ENCODE peak calls at places on chromosomes 11 and 22, in eight cellular contexts. R, S, I, H, A, G, P and T are unnamed samples.

GRCh38 chr11:86931965-86932332 is 23.2 kb downstream of the FZD4 start:
- DNase-seq in R (no peak), S (no peak), I (no peak), H (no peak), A (no peak), G (no peak), P (peak), T (no peak)

GRCh38 chr11:106491751-106492150 is 414.3 kb downstream of the AASDHPPT start:
- DNase-seq in R (no peak), S (no peak), I (no peak), H (no peak), A (no peak), G (no peak), P (no peak), T (no peak)

GRCh38 chr11:1231396-1232327 is 8.8 kb downstream of the MUC5B start:
- DNase-seq in R (no peak), S (peak), I (peak), H (no peak), A (no peak), G (no peak), P (no peak), T (no peak)

GRCh38 chr11:75272391-75272790 is 31.8 kb downstream of the TPBGL start:
- DNase-seq in R (no peak), S (no peak), I (no peak), H (no peak), A (no peak), G (no peak), P (no peak), T (no peak)

GRCh38 chr11:119315139-119316016 is 1.6 kb downstream of the MCAM start:
- DNase-seq in R (peak), S (no peak), I (no peak), H (peak), A (peak), G (no peak), P (no peak), T (no peak)

GRCh38 chr22:40329021-40329456 is 17.3 kb upstream of the ADSL start:
- DNase-seq in R (no peak), S (no peak), I (no peak), H (no peak), A (no peak), G (no peak), P (no peak), T (no peak)

GRCh38 chr22:35733742-35734516 is 16.3 kb downstream of the APOL5 start:
- DNase-seq in R (no peak), S (no peak), I (no peak), H (no peak), A (no peak), G (no peak), P (no peak), T (no peak)

GRCh38 chr11:122422707-122423106 is 232.8 kb upstream of the UBASH3B start:
- DNase-seq in R (no peak), S (no peak), I (no peak), H (no peak), A (no peak), G (no peak), P (peak), T (no peak)

GRCh38 chr11:93850585-93851018 is at the start of gene VSTM5:
- DNase-seq in R (no peak), S (no peak), I (peak), H (no peak), A (no peak), G (no peak), P (no peak), T (no peak)

GRCh38 chr11:93852242-93852641 is 1.8 kb upstream of the VSTM5 start:
- DNase-seq in R (no peak), S (no peak), I (no peak), H (no peak), A (no peak), G (no peak), P (no peak), T (no peak)

GRCh38 chr11:93849201-93849600 is 1.2 kb downstream of the VSTM5 start:
- DNase-seq in R (no peak), S (no peak), I (no peak), H (no peak), A (no peak), G (no peak), P (no peak), T (no peak)

GRCh38 chr11:93846411-93846810 is 4.0 kb downstream of the VSTM5 start:
- DNase-seq in R (no peak), S (no peak), I (no peak), H (no peak), A (no peak), G (no peak), P (no peak), T (no peak)

DNA sequence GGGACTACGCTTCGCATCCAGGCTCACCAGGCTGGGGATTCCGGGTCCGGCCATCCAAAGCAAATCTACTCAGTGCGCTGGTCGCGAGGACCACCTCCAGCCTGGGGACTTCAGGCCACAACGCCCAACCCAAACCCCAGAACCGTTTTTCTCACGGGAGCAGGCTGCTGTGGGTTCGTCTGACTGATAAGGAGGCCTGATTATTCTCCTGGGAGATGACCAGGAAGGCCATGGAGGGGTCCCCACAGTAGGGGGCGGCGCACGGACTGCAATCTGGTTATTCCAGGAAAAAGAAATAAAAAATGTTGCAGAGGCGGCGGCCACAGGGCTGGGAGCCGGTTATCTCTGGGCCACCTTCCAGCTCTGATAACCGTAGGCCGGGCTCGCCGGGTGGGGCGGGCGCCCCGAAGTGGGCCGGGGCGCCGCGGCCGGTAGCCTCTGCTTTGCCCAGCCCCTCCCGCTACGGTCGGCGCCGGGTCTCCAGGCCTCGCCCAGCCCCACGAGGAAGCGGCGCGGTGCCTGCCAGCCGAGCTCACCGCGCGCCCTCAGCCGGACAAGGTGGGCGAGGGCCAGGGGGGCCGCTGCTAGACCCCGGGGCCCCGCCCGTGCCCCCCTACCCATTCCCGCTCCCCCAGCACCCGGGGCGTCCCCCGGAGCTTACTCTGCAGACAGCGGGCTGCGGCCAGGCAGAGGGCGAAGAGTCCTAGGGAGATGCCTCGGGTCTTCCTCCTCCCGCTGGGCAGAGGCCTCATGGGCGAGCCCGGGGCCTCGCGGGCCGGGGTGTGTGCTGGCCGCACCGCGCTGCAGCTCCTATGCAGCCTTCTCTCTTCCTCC is 450 bp downstream of the VSTM5 start:
- DNase-seq in R (peak), S (peak), I (peak), H (no peak), A (no peak), G (no peak), P (peak), T (no peak)
- TF ChIP-seq CTCF in R (no peak), S (no peak), I (no peak), H (no peak), A (no peak), G (no peak), P (no peak), T (no peak)

GRCh38 chr11:44116433-44116832 is 21.0 kb downstream of the EXT2 start:
- DNase-seq in R (no peak), S (no peak), I (no peak), H (no peak), A (no peak), G (no peak), P (no peak), T (no peak)

GRCh38 chr11:44125598-44125997 is 30.1 kb downstream of the EXT2 start:
- DNase-seq in R (no peak), S (no peak), I (no peak), H (no peak), A (no peak), G (no peak), P (no peak), T (no peak)

DNA sequence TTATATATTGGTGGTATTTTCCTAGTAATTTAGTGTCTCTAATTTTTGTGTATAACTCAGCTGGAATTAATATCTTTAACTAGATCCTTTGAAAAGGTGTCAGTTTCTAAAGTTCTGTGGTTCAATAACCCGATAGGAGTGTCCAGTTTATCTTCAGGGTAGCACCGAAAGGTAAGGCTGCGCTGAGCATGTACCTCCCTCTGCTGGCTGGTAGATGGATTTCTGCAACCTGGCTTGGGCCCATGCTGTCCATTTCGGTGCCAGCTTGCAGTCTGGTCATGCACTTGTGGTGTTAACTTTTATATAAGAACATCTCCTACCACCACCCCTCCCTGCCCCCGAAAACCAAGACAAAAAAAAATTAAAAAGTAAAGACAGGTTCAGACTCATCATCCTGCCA is 24.7 kb downstream of the EXT2 start:
- DNase-seq in R (no peak), S (no peak), I (no peak), H (no peak), A (no peak), G (no peak), P (no peak), T (no peak)
- TF ChIP-seq CTCF in R (no peak), S (no peak), I (peak), H (peak), A (peak), G (peak), P (peak), T (no peak)

DNA sequence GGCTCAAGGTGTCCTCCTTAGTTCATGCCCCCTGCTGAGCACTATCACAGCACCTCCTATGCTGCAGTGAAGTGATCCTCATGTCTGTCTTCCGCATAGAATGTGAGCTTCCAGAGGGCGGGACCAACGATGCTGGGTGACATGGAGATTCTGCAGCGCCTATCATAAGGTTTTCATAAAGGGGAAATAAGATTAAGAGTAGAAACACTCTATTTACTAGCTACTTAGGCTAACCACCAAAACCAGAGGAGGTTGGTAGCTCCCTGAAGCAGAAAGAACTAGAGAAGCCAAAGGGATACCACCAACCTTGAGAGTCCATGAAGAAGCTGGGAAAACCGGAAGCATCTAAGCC is 39.3 kb upstream of the POU2AF1 start:
- DNase-seq in R (no peak), S (no peak), I (no peak), H (no peak), A (no peak), G (no peak), P (no peak), T (no peak)
- TF ChIP-seq CTCF in R (no peak), S (no peak), I (no peak), H (no peak), A (no peak), G (no peak), P (no peak), T (no peak)

DNA sequence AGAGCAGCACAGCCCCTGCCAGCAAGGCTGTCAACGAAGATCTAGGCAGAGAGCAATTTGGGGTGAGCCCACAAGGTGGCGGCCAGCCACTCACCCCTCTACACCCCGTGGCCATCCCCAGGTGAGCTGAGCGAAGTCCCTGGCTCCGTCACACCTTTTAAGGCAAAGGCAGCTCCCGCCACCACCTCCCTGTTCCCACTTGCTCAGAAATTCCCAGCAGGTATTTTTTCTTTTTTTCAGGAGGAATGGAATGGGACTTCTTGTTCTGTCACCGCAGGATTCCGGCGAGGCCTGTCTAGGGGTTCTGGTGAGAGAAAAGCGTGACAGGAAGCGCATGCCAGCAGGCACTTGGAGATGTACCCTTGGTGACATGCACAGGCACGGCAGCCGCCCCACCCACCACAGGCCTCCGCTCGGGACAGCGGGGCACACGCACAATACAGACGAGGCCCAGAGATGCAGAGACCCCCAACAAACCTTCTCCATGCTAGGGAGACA is 10.0 kb downstream of the RPL3 start:
- DNase-seq in R (peak), S (no peak), I (no peak), H (no peak), A (no peak), G (no peak), P (no peak), T (no peak)
- TF ChIP-seq CTCF in R (peak), S (no peak), I (no peak), H (peak), A (no peak), G (peak), P (peak), T (no peak)

GRCh38 chr11:29162490-29162889 is 854.3 kb downstream of the KCNA4 start:
- DNase-seq in R (no peak), S (no peak), I (no peak), H (no peak), A (no peak), G (no peak), P (peak), T (no peak)
- TF ChIP-seq CTCF in R (no peak), S (no peak), I (no peak), H (no peak), A (no peak), G (no peak), P (no peak), T (no peak)